ENCODE peak calls at places on chromosomes 7 and 10, in four cellular contexts. R is Right ventricle myocardium inferior, F is Caki2, K is immature natural killer cell. L is an unnamed sample.

GRCh38 chr10:241451-241850 is 106.2 kb downstream of the ZMYND11 start:
- DNase-seq in F (no peak), R (peak; percentile 52), K (no peak), L (no peak)

GRCh38 chr10:6052247-6053221 is 9.6 kb downstream of the IL2RA start:
- DNase-seq in K (peak; percentile 86), R (peak; percentile 55), F (no peak), L (no peak)

GRCh38 chr10:112429147-112429546 is 17.6 kb downstream of the ZDHHC6 start:
- DNase-seq in K (no peak), F (no peak), R (no peak), L (no peak)

GRCh38 chr10:17713133-17713532 is 38.9 kb upstream of the TMEM236 start:
- DNase-seq in F (peak; percentile 25), R (no peak), K (no peak), L (no peak)

GRCh38 chr10:5895804-5896203 is 5.8 kb downstream of the FBH1 start:
- DNase-seq in K (no peak), R (no peak), F (no peak), L (no peak)

GRCh38 chr10:72334832-72335393 is 19.8 kb downstream of the DNAJB12 start:
- DNase-seq in K (peak; percentile 99), F (peak; percentile 85), R (peak; percentile 94), L (no peak)

GRCh38 chr10:5944389-5945202 is 32.7 kb downstream of the IL15RA start:
- DNase-seq in K (no peak), F (peak; percentile 85), R (no peak), L (peak; percentile 100)

GRCh38 chr7:87886875-87887274 is 10.6 kb downstream of the DBF4 start:
- DNase-seq in R (no peak), F (no peak), K (peak; percentile 38), L (peak; percentile 20)

GRCh38 chr10:130193033-130193432 is 56.8 kb downstream of the GLRX3 start:
- DNase-seq in R (no peak), K (no peak), F (no peak), L (no peak)

GRCh38 chr10:110029448-110029847 is 21.7 kb downstream of the ADD3 start:
- DNase-seq in F (no peak), R (no peak), K (no peak), L (peak; percentile 41)

GRCh38 chr10:117391436-117392205 is 16.4 kb upstream of the PDZD8 start:
- DNase-seq in K (no peak), F (no peak), R (no peak), L (no peak)

GRCh38 chr7:84238611-84239010 is 44.0 kb upstream of the SEMA3A start:
- DNase-seq in F (no peak), R (no peak), K (no peak), L (no peak)

GRCh38 chr7:128735433-128735832 is 3.7 kb upstream of the CALU start:
- DNase-seq in F (no peak), K (no peak), R (peak; percentile 67), L (no peak)

GRCh38 chr10:9296206-9296605 is 1241.7 kb downstream of the GATA3 start:
- DNase-seq in K (no peak), F (no peak), R (no peak), L (no peak)

GRCh38 chr10:116521424-116522305 is 24.1 kb upstream of the PNLIP start:
- DNase-seq in F (peak; percentile 20), R (no peak), K (no peak), L (peak; percentile 2)

GRCh38 chr7:101905203-101905865 is 87.9 kb downstream of the CUX1 start:
- DNase-seq in K (no peak), R (no peak), F (no peak), L (no peak)

GRCh38 chr10:44723654-44724053 is 187.5 kb upstream of the TMEM72 start:
- DNase-seq in K (no peak), R (no peak), F (peak; percentile 29), L (no peak)

GRCh38 chr7:7812112-7812511 is 93.7 kb upstream of the RPA3 start:
- DNase-seq in F (no peak), R (no peak), K (no peak), L (no peak)

GRCh38 chr7:32219416-32219815 is 149.2 kb upstream of the PDE1C start:
- DNase-seq in R (no peak), K (no peak), F (no peak), L (no peak)

GRCh38 chr10:77163670-77164348 is 473.8 kb downstream of the KCNMA1 start:
- DNase-seq in R (no peak), F (peak; percentile 89), K (no peak), L (peak; percentile 75)

GRCh38 chr7:4791738-4792536 is 16.5 kb downstream of the AP5Z1 start:
- DNase-seq in R (peak; percentile 89), F (no peak), K (peak; percentile 78), L (peak; percentile 8)

GRCh38 chr10:61184429-61184828 is 240.4 kb upstream of the RHOBTB1 start:
- DNase-seq in F (no peak), R (no peak), K (no peak), L (no peak)

GRCh38 chr10:133096616-133097269 is 9.0 kb downstream of the ADGRA1 start:
- DNase-seq in K (no peak), F (no peak), R (no peak), L (no peak)

GRCh38 chr10:42475168-42476098 is 162.9 kb downstream of the ZNF33B start:
- DNase-seq in R (no peak), K (no peak), F (peak; percentile 99), L (no peak)

GRCh38 chr7:67593807-67594206 is 597.2 kb downstream of the TYW1 start:
- DNase-seq in K (no peak), F (no peak), R (no peak), L (no peak)

GRCh38 chr7:148481965-148482626 is 108.5 kb upstream of the C7orf33 start:
- DNase-seq in F (no peak), K (no peak), R (no peak), L (no peak)

GRCh38 chr7:117564080-117564479 is 84.3 kb downstream of the CFTR start:
- DNase-seq in K (no peak), F (no peak), R (no peak), L (no peak)

GRCh38 chr10:8315619-8316021 is 261.1 kb downstream of the GATA3 start:
- DNase-seq in R (no peak), K (no peak), F (no peak), L (no peak)

GRCh38 chr7:140003913-140004382 is 58.8 kb downstream of the PARP12 start:
- DNase-seq in K (peak; percentile 30), F (peak; percentile 35), R (no peak), L (peak; percentile 23)

GRCh38 chr7:137648166-137648565 is 198.6 kb downstream of the DGKI start:
- DNase-seq in K (no peak), F (no peak), R (no peak), L (no peak)

GRCh38 chr10:70783056-70783684 is 2.0 kb downstream of the TBATA start:
- DNase-seq in F (no peak), K (no peak), R (no peak), L (no peak)

GRCh38 chr10:97119058-97119832 is 66.5 kb downstream of the SLIT1 start:
- DNase-seq in K (no peak), R (no peak), F (no peak), L (no peak)

GRCh38 chr7:47389923-47390630 is 191.8 kb downstream of the TNS3 start:
- DNase-seq in R (no peak), F (no peak), K (no peak), L (no peak)

GRCh38 chr10:91163709-91164474 is 56.6 kb upstream of the PCGF5 start:
- DNase-seq in F (peak; percentile 64), R (no peak), K (peak; percentile 66), L (peak; percentile 44)

L was measured in AG09319.